ENCODE peak calls at places on chromosomes 4 and X, in four cellular contexts. B is stomach; X is CD4-positive, CD25-positive, alpha-beta regulatory T cell; M is A549. Y is an unnamed sample.
A peak's percentile ranks its signal among the peaks of the same experiment; 100 is the strongest.

GRCh38 chr4:115356176-115356575 is 242.8 kb upstream of the NDST4 start:
- DNase-seq in B (no peak), X (no peak), M (no peak), Y (no peak)

GRCh38 chr4:78056265-78057129 is 626 bp upstream of the FRAS1 start:
- DNase-seq in B (peak; percentile 81), X (no peak), M (peak; percentile 61), Y (peak; percentile 72)

GRCh38 chrX:128754130-128754529 is 701.9 kb upstream of the ACTRT1 start:
- DNase-seq in B (no peak), X (no peak), M (no peak), Y (no peak)

GRCh38 chr4:182880387-182881356 is 36.5 kb downstream of the DCTD start:
- DNase-seq in B (peak; percentile 65), X (no peak), M (no peak), Y (no peak)

GRCh38 chr4:52837716-52838558 is 24.2 kb upstream of the RASL11B start:
- DNase-seq in B (no peak), X (no peak), M (no peak), Y (peak; percentile 55)

GRCh38 chr4:128979934-128980333 is 113.4 kb downstream of the SCLT1 start:
- DNase-seq in B (no peak), X (no peak), M (peak; percentile 3), Y (no peak)

GRCh38 chrX:9163153-9163790 is 129.3 kb upstream of the FAM9B start:
- DNase-seq in B (no peak), X (no peak), M (no peak), Y (no peak)

GRCh38 chrX:132810964-132811712 is 147.3 kb downstream of the HS6ST2 start:
- DNase-seq in B (no peak), X (no peak), M (no peak), Y (no peak)

GRCh38 chr4:76235915-76236314 is 15.6 kb upstream of the FAM47E start:
- DNase-seq in B (no peak), X (no peak), M (no peak), Y (no peak)

GRCh38 chr4:76532810-76533209 is 97.8 kb downstream of the SHROOM3 start:
- DNase-seq in B (no peak), X (no peak), M (no peak), Y (no peak)

GRCh38 chr4:42344749-42345148 is 52.5 kb upstream of the SHISA3 start:
- DNase-seq in B (no peak), X (no peak), M (no peak), Y (no peak)

GRCh38 chr4:26075588-26075987 is 161.6 kb downstream of the SMIM20 start:
- DNase-seq in B (no peak), X (no peak), M (no peak), Y (no peak)

GRCh38 chr4:81492596-81492995 is 20.9 kb upstream of the RASGEF1B start:
- DNase-seq in B (no peak), X (no peak), M (no peak), Y (no peak)
- H3K27ac ChIP-seq in B (no peak overlapping the region), X (peak overlapping the region; percentile 73), M (no peak overlapping the region), Y (no peak overlapping the region)

GRCh38 chrX:109536439-109537323 is at the start of gene NXT2:
- DNase-seq in B (peak; percentile 90), X (peak; percentile 87), M (peak; percentile 86), Y (peak; percentile 89)
- H3K4me3 ChIP-seq in B (peak within 1 kb of the TSS; percentile 55), X (peak within 1 kb of the TSS; percentile 88), M (peak within 1 kb of the TSS; percentile 74), Y (peak within 1 kb of the TSS; percentile 56)

GRCh38 chrX:17859609-17860178 is 1.4 kb downstream of the RAI2 start:
- DNase-seq in B (peak; percentile 38), X (no peak), M (no peak), Y (no peak)

GRCh38 chrX:17851854-17852253 is 9.2 kb downstream of the RAI2 start:
- DNase-seq in B (no peak), X (no peak), M (no peak), Y (no peak)

GRCh38 chrX:17854521-17854920 is 6.6 kb downstream of the RAI2 start:
- DNase-seq in B (no peak), X (no peak), M (no peak), Y (no peak)

GRCh38 chrX:17848545-17849265 is 12.4 kb downstream of the RAI2 start:
- DNase-seq in B (no peak), X (no peak), M (no peak), Y (no peak)

DNA sequence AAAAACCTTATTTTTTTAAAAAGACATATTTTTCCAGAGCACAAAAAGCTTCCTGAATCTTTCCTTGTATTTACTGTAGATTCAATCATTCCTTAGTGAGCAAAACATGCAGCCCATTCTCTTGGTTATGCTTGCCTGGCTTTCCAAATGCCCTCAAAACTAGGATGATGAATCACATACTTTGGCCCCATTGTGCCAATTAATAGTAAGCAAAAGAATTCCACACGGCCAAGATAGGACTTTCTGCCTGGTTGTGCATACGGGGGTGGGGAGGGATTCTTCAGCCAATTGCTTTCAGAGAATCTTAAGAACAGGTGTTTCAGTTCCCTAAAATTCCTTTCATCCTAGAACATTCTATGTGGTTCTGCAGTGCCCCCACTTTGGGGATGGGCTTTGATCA is 7.0 kb downstream of the RAI2 start:
- DNase-seq in B (no peak), X (no peak), M (no peak), Y (no peak)
- H3K27ac ChIP-seq in B (no peak overlapping the region), X (no peak overlapping the region), M (no peak overlapping the region), Y (no peak overlapping the region)

GRCh38 chr4:185016101-185016940 is 2.0 kb upstream of the HELT start:
- DNase-seq in B (no peak), X (no peak), M (no peak), Y (no peak)
- H3K4me3 ChIP-seq in B (no peak overlapping the region), X (no peak overlapping the region), M (no peak overlapping the region), Y (no peak overlapping the region)

GRCh38 chr4:2803624-2804448 is 11.0 kb downstream of the SH3BP2 start:
- DNase-seq in B (no peak), X (no peak), M (no peak), Y (no peak)

GRCh38 chr4:2804973-2805501 is 12.2 kb downstream of the SH3BP2 start:
- DNase-seq in B (no peak), X (no peak), M (no peak), Y (no peak)

GRCh38 chr4:2805712-2806391 is 13.0 kb downstream of the SH3BP2 start:
- DNase-seq in B (peak; percentile 93), X (no peak), M (no peak), Y (no peak)

GRCh38 chr4:2802618-2803531 is 10.0 kb downstream of the SH3BP2 start:
- DNase-seq in B (no peak), X (no peak), M (no peak), Y (no peak)

GRCh38 chr4:2804449-2804972 is 11.6 kb downstream of the SH3BP2 start:
- DNase-seq in B (no peak), X (no peak), M (no peak), Y (no peak)
- H3K27ac ChIP-seq in B (peak overlapping the region; percentile 83), X (no peak overlapping the region), M (no peak overlapping the region), Y (peak overlapping the region; percentile 30)

GRCh38 chr4:84498203-84499026 is 677 bp downstream of the NKX6-1 start:
- DNase-seq in B (no peak), X (no peak), M (peak; percentile 9), Y (no peak)

GRCh38 chr4:84497220-84497834 is 1.8 kb downstream of the NKX6-1 start:
- DNase-seq in B (no peak), X (no peak), M (no peak), Y (no peak)

GRCh38 chr4:84496356-84497219 is 2.5 kb downstream of the NKX6-1 start:
- DNase-seq in B (no peak), X (no peak), M (no peak), Y (no peak)

GRCh38 chr4:84499065-84499982 is at the start of gene NKX6-1:
- DNase-seq in B (peak; percentile 38), X (no peak), M (peak; percentile 53), Y (no peak)

GRCh38 chr4:84497835-84498202 is 1.3 kb downstream of the NKX6-1 start:
- DNase-seq in B (no peak), X (no peak), M (no peak), Y (no peak)
- H3K4me3 ChIP-seq in B (peak overlapping the region; percentile 33), X (no peak overlapping the region), M (peak overlapping the region; percentile 66), Y (peak overlapping the region; percentile 46)

GRCh38 chr4:74615411-74615810 is 170.5 kb downstream of the AREG start:
- DNase-seq in B (no peak), X (no peak), M (no peak), Y (no peak)

GRCh38 chr4:74618659-74619058 is 173.7 kb downstream of the AREG start:
- DNase-seq in B (no peak), X (no peak), M (peak; percentile 41), Y (no peak)

GRCh38 chr4:74619931-74620702 is 174.2 kb downstream of the BTC start:
- DNase-seq in B (no peak), X (no peak), M (no peak), Y (no peak)

GRCh38 chr4:74621616-74622015 is 172.7 kb downstream of the BTC start:
- DNase-seq in B (no peak), X (no peak), M (no peak), Y (no peak)

DNA sequence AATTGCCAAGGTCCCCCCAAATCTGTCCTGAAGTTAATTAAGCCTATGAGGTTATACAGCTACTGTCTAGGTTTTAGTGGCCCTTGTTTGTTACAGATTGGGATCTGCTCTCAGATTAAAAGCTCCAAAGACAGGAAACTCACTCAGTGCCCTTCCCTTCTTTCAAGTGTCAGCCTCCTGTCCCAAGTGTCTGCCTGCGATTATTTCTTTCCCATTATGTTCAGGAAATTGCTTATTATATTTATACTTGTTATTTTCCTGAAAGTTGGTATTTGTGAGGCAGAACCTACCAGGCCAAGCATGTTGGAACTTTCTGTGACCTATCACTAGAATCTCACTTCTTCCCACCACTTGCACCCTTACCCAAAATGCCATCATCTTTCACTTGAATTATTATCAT is 173.2 kb downstream of the AREG start:
- DNase-seq in B (no peak), X (no peak), M (no peak), Y (no peak)
- H3K27ac ChIP-seq in B (peak overlapping the region; percentile 54), X (no peak overlapping the region), M (peak overlapping the region; percentile 96), Y (no peak overlapping the region)

GRCh38 chr4:168812806-168813205 is 197.2 kb downstream of the CBR4 start:
- DNase-seq in B (no peak), X (no peak), M (no peak), Y (no peak)
- H3K4me3 ChIP-seq in B (no peak overlapping the region), X (no peak overlapping the region), M (no peak overlapping the region), Y (no peak overlapping the region)

GRCh38 chr4:185109736-185110135 is 33.3 kb upstream of the SLC25A4 start:
- DNase-seq in B (no peak), X (no peak), M (no peak), Y (no peak)

GRCh38 chr4:185110375-185110823 is 32.7 kb upstream of the SLC25A4 start:
- DNase-seq in B (peak; percentile 76), X (no peak), M (no peak), Y (no peak)

GRCh38 chr4:185108185-185108584 is 34.9 kb upstream of the SLC25A4 start:
- DNase-seq in B (no peak), X (no peak), M (no peak), Y (no peak)

GRCh38 chr4:185106353-185106752 is 36.7 kb upstream of the SLC25A4 start:
- DNase-seq in B (no peak), X (no peak), M (no peak), Y (no peak)

DNA sequence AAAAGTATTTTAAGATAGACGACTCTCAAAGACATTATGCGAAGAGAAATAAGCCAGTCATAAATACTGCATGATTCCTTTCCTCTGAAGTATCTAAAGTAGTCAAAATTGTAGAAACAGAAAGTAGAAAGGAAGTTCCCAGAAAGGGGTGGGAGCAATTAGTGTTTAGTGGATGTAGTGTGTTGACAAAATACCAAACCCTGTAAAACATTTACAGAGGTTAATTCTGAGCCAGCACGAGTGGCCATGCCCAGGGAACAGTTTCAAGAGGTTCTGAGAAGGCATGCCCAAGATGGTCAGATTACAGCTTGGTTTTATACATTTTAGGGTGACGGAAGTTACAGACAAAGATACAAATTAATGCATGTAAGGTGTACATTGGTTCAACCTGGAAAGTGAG is 34.4 kb upstream of the SLC25A4 start:
- DNase-seq in B (peak; percentile 50), X (no peak), M (no peak), Y (no peak)
- H3K27ac ChIP-seq in B (peak overlapping the region; percentile 69), X (no peak overlapping the region), M (no peak overlapping the region), Y (no peak overlapping the region)

GRCh38 chr4:6596948-6597347 is 22.0 kb downstream of the MAN2B2 start:
- DNase-seq in B (no peak), X (no peak), M (no peak), Y (no peak)
- H3K4me3 ChIP-seq in B (no peak overlapping the region), X (no peak overlapping the region), M (no peak overlapping the region), Y (no peak overlapping the region)